ENCODE peak calls at places on chromosomes 7 and 10, in six cellular contexts. J is fibroblast of lung, D is mammary epithelial cell, E is IMR-90, V is keratinocyte, I is neural progenitor cell. S is an unnamed sample.

GRCh38 chr7:149252378-149252777 is 9.6 kb upstream of the ZNF783 start:
- DNase-seq in J (no peak), D (no peak), E (no peak), V (no peak), I (no peak), S (no peak)

GRCh38 chr7:150368098-150368883 is at the start of gene REPIN1:
- DNase-seq in J (peak), D (no peak), E (peak), V (no peak), I (peak), S (peak)

GRCh38 chr10:23927926-23928325 is 281.0 kb upstream of the KIAA1217 start:
- DNase-seq in J (no peak), D (no peak), E (no peak), V (no peak), I (peak), S (no peak)

GRCh38 chr10:97593423-97593822 is 3.9 kb downstream of the C10orf62 start:
- DNase-seq in J (peak), D (no peak), E (peak), V (no peak), I (no peak), S (no peak)

GRCh38 chr10:67883710-67884312 is 645 bp upstream of the SIRT1 start:
- DNase-seq in J (no peak), D (no peak), E (no peak), V (no peak), I (no peak), S (no peak)

GRCh38 chr10:80201592-80202256 is 3.6 kb downstream of the ANXA11 start:
- DNase-seq in J (no peak), D (no peak), E (no peak), V (no peak), I (no peak), S (no peak)

GRCh38 chr10:47152861-47153349 is 147.1 kb upstream of the GDF10 start:
- DNase-seq in J (no peak), D (peak), E (no peak), V (peak), I (no peak), S (no peak)

GRCh38 chr10:16609195-16609594 is 87.5 kb upstream of the C1QL3 start:
- DNase-seq in J (no peak), D (no peak), E (no peak), V (no peak), I (no peak), S (no peak)

GRCh38 chr7:113321201-113321600 is 202.8 kb upstream of the SMIM30 start:
- DNase-seq in J (no peak), D (no peak), E (peak), V (no peak), I (no peak), S (no peak)

GRCh38 chr10:102135956-102136526 is 3.2 kb downstream of the PPRC1 start:
- DNase-seq in J (no peak), D (no peak), E (no peak), V (no peak), I (no peak), S (no peak)

GRCh38 chr10:103637855-103638561 is 144.5 kb downstream of the NEURL1 start:
- DNase-seq in J (peak), D (no peak), E (peak), V (no peak), I (peak), S (no peak)

GRCh38 chr10:129107525-129107924 is 359.5 kb upstream of the MGMT start:
- DNase-seq in J (no peak), D (no peak), E (no peak), V (no peak), I (no peak), S (no peak)

GRCh38 chr7:9608560-9608959 is 1175.2 kb downstream of the NXPH1 start:
- DNase-seq in J (no peak), D (no peak), E (no peak), V (no peak), I (no peak), S (no peak)

GRCh38 chr10:26637521-26638275 is 59.8 kb upstream of the PDSS1 start:
- DNase-seq in J (no peak), D (no peak), E (no peak), V (no peak), I (no peak), S (no peak)

GRCh38 chr7:121342631-121343030 is 13.8 kb downstream of the WNT16 start:
- DNase-seq in J (no peak), D (no peak), E (no peak), V (no peak), I (no peak), S (no peak)

GRCh38 chr7:109479388-109479787 is 909.7 kb downstream of the DNAJB9 start:
- DNase-seq in J (no peak), D (no peak), E (no peak), V (no peak), I (no peak), S (no peak)

GRCh38 chr7:29319719-29320521 is 125.3 kb downstream of the CHN2 start:
- DNase-seq in J (no peak), D (no peak), E (no peak), V (no peak), I (no peak), S (no peak)

GRCh38 chr10:132522521-132523411 is 14.8 kb upstream of the INPP5A start:
- DNase-seq in J (no peak), D (no peak), E (no peak), V (no peak), I (no peak), S (no peak)

GRCh38 chr7:83947260-83947659 is 247.3 kb downstream of the SEMA3A start:
- DNase-seq in J (no peak), D (peak), E (no peak), V (no peak), I (peak), S (no peak)

GRCh38 chr7:31518766-31519165 is 4.9 kb downstream of the ITPRID1 start:
- DNase-seq in J (no peak), D (no peak), E (no peak), V (no peak), I (no peak), S (no peak)

GRCh38 chr7:46786221-46786951 is 795.5 kb downstream of the TNS3 start:
- DNase-seq in J (no peak), D (peak), E (peak), V (peak), I (no peak), S (peak)

GRCh38 chr7:28037220-28038010 is 143.2 kb downstream of the JAZF1 start:
- DNase-seq in J (peak), D (peak), E (peak), V (peak), I (no peak), S (peak)

GRCh38 chr10:12214763-12215218 is 18.8 kb downstream of the CDC123 start:
- DNase-seq in J (peak), D (peak), E (peak), V (no peak), I (peak), S (no peak)

GRCh38 chr10:90925078-90926029 is 4.5 kb upstream of the ANKRD1 start:
- DNase-seq in J (no peak), D (no peak), E (no peak), V (no peak), I (no peak), S (no peak)

GRCh38 chr10:44279376-44279775 is 105.5 kb downstream of the CXCL12 start:
- DNase-seq in J (no peak), D (peak), E (no peak), V (no peak), I (no peak), S (no peak)

GRCh38 chr10:12950583-12951128 is 50.9 kb downstream of the CCDC3 start:
- DNase-seq in J (no peak), D (peak), E (no peak), V (no peak), I (no peak), S (no peak)

GRCh38 chr10:24957624-24958435 is 5.4 kb upstream of the PRTFDC1 start:
- DNase-seq in J (peak), D (peak), E (peak), V (no peak), I (no peak), S (peak)

GRCh38 chr10:26468291-26468690 is 30.1 kb downstream of the APBB1IP start:
- DNase-seq in J (no peak), D (no peak), E (no peak), V (no peak), I (no peak), S (no peak)

GRCh38 chr10:65620404-65621048 is 1305.3 kb upstream of the LRRTM3 start:
- DNase-seq in J (no peak), D (peak), E (no peak), V (no peak), I (no peak), S (no peak)

GRCh38 chr10:116835658-116836057 is 13.6 kb upstream of the ENO4 start:
- DNase-seq in J (no peak), D (no peak), E (no peak), V (no peak), I (no peak), S (no peak)

GRCh38 chr10:113679463-113680171 is at the start of gene CASP7:
- DNase-seq in J (peak), D (peak), E (peak), V (no peak), I (peak), S (peak)

GRCh38 chr7:27191081-27191715 is 6.2 kb upstream of the HOXA11 start:
- DNase-seq in J (no peak), D (no peak), E (no peak), V (no peak), I (no peak), S (no peak)

GRCh38 chr10:70317943-70318318 is 34.1 kb upstream of the NPFFR1 start:
- DNase-seq in J (no peak), D (no peak), E (no peak), V (no peak), I (no peak), S (no peak)
- H3K4me3 ChIP-seq in J (no peak), D (no peak), E (no peak), V (no peak), I (no peak), S (no peak)

GRCh38 chr10:6091630-6092029 is 2.8 kb downstream of the RBM17 start:
- DNase-seq in J (no peak), D (no peak), E (no peak), V (no peak), I (peak), S (no peak)

GRCh38 chr10:6089334-6090219 is 743 bp downstream of the RBM17 start:
- DNase-seq in J (no peak), D (peak), E (no peak), V (peak), I (peak), S (peak)

GRCh38 chr10:6088721-6089333 is at the start of gene RBM17:
- DNase-seq in J (peak), D (peak), E (peak), V (peak), I (peak), S (peak)

GRCh38 chr10:6095810-6096209 is 7.0 kb downstream of the RBM17 start:
- DNase-seq in J (no peak), D (no peak), E (no peak), V (no peak), I (no peak), S (no peak)

DNA sequence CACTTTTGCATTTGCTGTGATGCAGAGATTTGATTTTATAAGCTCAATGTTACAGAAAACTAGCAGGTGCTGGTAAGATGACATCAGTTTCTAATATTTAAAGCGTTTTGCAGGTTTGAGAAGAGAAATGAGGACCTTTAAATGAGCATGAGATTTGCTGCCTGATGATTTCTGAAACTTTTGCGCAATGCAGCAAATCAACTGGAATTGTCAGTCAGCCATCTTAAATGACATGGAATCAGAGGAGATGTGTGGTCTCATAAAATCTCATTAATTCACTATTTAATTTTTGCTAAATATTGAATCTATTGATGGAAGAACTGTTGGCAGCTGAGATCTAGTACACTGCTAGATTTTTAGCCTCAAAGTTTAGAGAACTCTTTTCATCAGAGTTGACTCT is 3.9 kb downstream of the RBM17 start:
- DNase-seq in J (no peak), D (no peak), E (no peak), V (no peak), I (no peak), S (no peak)
- H3K4me2 ChIP-seq in J (no peak), D (no peak), E (no peak), V (no peak), I (no peak), S (no peak)

GRCh38 chr7:40477094-40477493 is 342.3 kb downstream of the SUGCT start:
- DNase-seq in J (no peak), D (no peak), E (no peak), V (no peak), I (no peak), S (no peak)

GRCh38 chr7:40474790-40475680 is 340.2 kb downstream of the SUGCT start:
- DNase-seq in J (no peak), D (no peak), E (no peak), V (no peak), I (no peak), S (no peak)

GRCh38 chr7:40470817-40471216 is 336.0 kb downstream of the SUGCT start:
- DNase-seq in J (no peak), D (no peak), E (peak), V (no peak), I (no peak), S (no peak)

GRCh38 chr7:40471891-40472290 is 337.1 kb downstream of the SUGCT start:
- DNase-seq in J (no peak), D (no peak), E (no peak), V (no peak), I (no peak), S (no peak)

GRCh38 chr7:40475681-40475982 is 340.8 kb downstream of the SUGCT start:
- DNase-seq in J (no peak), D (no peak), E (no peak), V (no peak), I (no peak), S (no peak)
- H3K4me3 ChIP-seq in J (no peak), D (no peak), E (no peak), V (no peak), I (no peak), S (no peak)

DNA sequence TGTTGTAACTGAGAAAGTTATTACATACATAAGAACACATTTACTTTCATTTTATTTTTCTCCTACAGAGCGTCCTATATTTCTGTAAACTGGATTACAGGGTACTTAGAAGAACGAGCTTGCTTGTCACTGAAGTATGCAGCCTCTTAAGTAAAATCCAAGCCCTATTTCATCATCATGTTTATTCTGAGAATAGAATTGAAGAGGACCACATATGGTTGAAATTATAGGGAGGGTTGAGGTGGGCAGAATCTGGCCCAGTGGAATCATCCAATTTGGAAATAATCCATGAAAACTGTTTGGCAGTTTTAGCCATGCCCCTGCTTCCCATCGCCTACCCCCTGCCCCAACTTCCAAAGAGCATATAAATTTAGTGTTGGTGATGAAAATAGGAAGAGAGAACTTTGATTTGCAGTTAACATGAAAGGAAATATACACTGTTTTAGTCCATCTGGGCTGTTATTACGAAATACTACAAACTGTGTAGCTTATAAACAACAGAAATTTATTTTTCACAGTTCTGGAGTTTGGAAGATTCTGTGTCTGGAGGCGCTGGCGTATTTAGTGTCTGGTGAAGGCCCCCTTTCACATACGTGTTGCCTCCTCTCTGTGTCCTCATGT is 150.4 kb downstream of the PRKG1 start:
- DNase-seq in J (peak), D (no peak), E (peak), V (no peak), I (no peak), S (no peak)
- H3K4me2 ChIP-seq in J (peak), D (no peak), E (peak), V (no peak), I (no peak), S (peak)

GRCh38 chr7:1297476-1297972 is 64.9 kb downstream of the UNCX start:
- DNase-seq in J (no peak), D (no peak), E (no peak), V (no peak), I (no peak), S (no peak)
- H3K4me3 ChIP-seq in J (no peak), D (no peak), E (no peak), V (no peak), I (no peak), S (no peak)

GRCh38 chr7:73742338-73742752 is 3.7 kb upstream of the ABHD11 start:
- DNase-seq in J (no peak), D (no peak), E (no peak), V (no peak), I (peak), S (peak)
- H3K4me2 ChIP-seq in J (no peak), D (no peak), E (no peak), V (no peak), I (peak), S (peak)

GRCh38 chr10:33291053-33291592 is 43.3 kb downstream of the NRP1 start:
- DNase-seq in J (peak), D (peak), E (peak), V (peak), I (no peak), S (peak)
- H3K4me3 ChIP-seq in J (no peak), D (no peak), E (no peak), V (peak), I (no peak), S (peak)

GRCh38 chr7:41956276-41956675 is 253.4 kb upstream of the INHBA start:
- DNase-seq in J (no peak), D (no peak), E (no peak), V (no peak), I (no peak), S (no peak)
- H3K4me2 ChIP-seq in J (peak), D (peak), E (peak), V (peak), I (peak), S (no peak)